ENCODE peak calls at places on chromosomes 4 and X, in five cellular contexts. D is IMR-90, V is neuronal stem cell, I is H1, F is trophoblast cell. Q is an unnamed sample.

GRCh38 chr4:63563288-63564014 is 845.8 kb downstream of the TECRL start:
- DNase-seq in D (no peak), V (peak; percentile 9), I (no peak), F (no peak), Q (no peak)

GRCh38 chr4:74133786-74134499 is 24.0 kb upstream of the MTHFD2L start:
- DNase-seq in D (peak; percentile 86), V (peak; percentile 70), I (peak; percentile 38), F (peak; percentile 74), Q (peak; percentile 88)

GRCh38 chrX:101442095-101442494 is 34.1 kb downstream of the HNRNPH2 start:
- DNase-seq in D (no peak), V (no peak), I (no peak), F (peak; percentile 7), Q (peak; percentile 21)

GRCh38 chr4:123352240-123352945 is 44.2 kb upstream of the SPRY1 start:
- DNase-seq in D (peak; percentile 56), V (no peak), I (no peak), F (no peak), Q (no peak)

GRCh38 chrX:13000311-13000811 is 25.5 kb downstream of the TMSB4X start:
- DNase-seq in D (no peak), V (no peak), I (no peak), F (no peak), Q (no peak)

GRCh38 chr4:155614111-155614762 is 52.4 kb upstream of the GUCY1A1 start:
- DNase-seq in D (peak; percentile 77), V (no peak), I (no peak), F (no peak), Q (no peak)

GRCh38 chrX:10173331-10173900 is 16.6 kb downstream of the CLCN4 start:
- DNase-seq in D (peak; percentile 89), V (peak; percentile 81), I (peak; percentile 58), F (peak; percentile 73), Q (peak; percentile 96)

GRCh38 chrX:135432453-135432852 is 10.7 kb downstream of the SMIM10L2A start:
- DNase-seq in D (no peak), V (no peak), I (no peak), F (no peak), Q (no peak)

GRCh38 chrX:85544609-85545008 is 165.1 kb upstream of the POF1B start:
- DNase-seq in D (no peak), V (no peak), I (no peak), F (no peak), Q (peak; percentile 0)

GRCh38 chr4:26746742-26747351 is 113.8 kb upstream of the STIM2 start:
- DNase-seq in D (no peak), V (no peak), I (no peak), F (no peak), Q (no peak)

GRCh38 chr4:104404384-104404783 is 90.3 kb downstream of the CXXC4 start:
- DNase-seq in D (no peak), V (no peak), I (no peak), F (no peak), Q (no peak)

GRCh38 chr4:124529131-124529530 is 183.4 kb downstream of the ANKRD50 start:
- DNase-seq in D (no peak), V (no peak), I (no peak), F (no peak), Q (no peak)

GRCh38 chr4:41200486-41201017 is 13.8 kb downstream of the APBB2 start:
- DNase-seq in D (no peak), V (no peak), I (no peak), F (no peak), Q (no peak)

GRCh38 chr4:167100120-167100519 is 134.2 kb downstream of the SPOCK3 start:
- DNase-seq in D (no peak), V (peak; percentile 15), I (no peak), F (no peak), Q (peak; percentile 30)

GRCh38 chr4:153260152-153260551 is 55.9 kb downstream of the TRIM2 start:
- DNase-seq in D (no peak), V (no peak), I (no peak), F (no peak), Q (peak; percentile 18)

GRCh38 chrX:135112743-135113142 is 7.6 kb downstream of the ETDB start:
- DNase-seq in D (no peak), V (no peak), I (no peak), F (no peak), Q (no peak)

GRCh38 chr4:140756292-140757219 is at the start of gene TBC1D9:
- DNase-seq in D (peak; percentile 55), V (peak; percentile 92), I (peak; percentile 91), F (peak; percentile 94), Q (peak; percentile 89)

GRCh38 chr4:38491854-38492478 is 172.0 kb upstream of the KLF3 start:
- DNase-seq in D (no peak), V (no peak), I (no peak), F (no peak), Q (no peak)

GRCh38 chr4:119124314-119124713 is 11.3 kb upstream of the MYOZ2 start:
- DNase-seq in D (no peak), V (no peak), I (no peak), F (no peak), Q (peak; percentile 47)

GRCh38 chr4:80423553-80424224 is 88.2 kb downstream of the CFAP299 start:
- DNase-seq in D (peak; percentile 19), V (no peak), I (no peak), F (no peak), Q (no peak)

GRCh38 chrX:68354869-68355628 is 78.2 kb downstream of the OPHN1 start:
- DNase-seq in D (peak; percentile 38), V (no peak), I (no peak), F (no peak), Q (no peak)

GRCh38 chr4:780730-781492 is 45.0 kb downstream of the CPLX1 start:
- DNase-seq in D (peak; percentile 10), V (no peak), I (no peak), F (no peak), Q (peak; percentile 48)

GRCh38 chrX:18698762-18699650 is 8.4 kb upstream of the PPEF1 start:
- DNase-seq in D (no peak), V (no peak), I (no peak), F (no peak), Q (no peak)

GRCh38 chrX:72306851-72307645 is 1.3 kb upstream of the CITED1 start:
- DNase-seq in D (peak; percentile 66), V (peak; percentile 56), I (no peak), F (peak; percentile 16), Q (peak; percentile 73)

GRCh38 chrX:103554687-103555417 is 30.5 kb upstream of the TCEAL4 start:
- DNase-seq in D (peak; percentile 24), V (peak; percentile 73), I (no peak), F (no peak), Q (peak; percentile 75)

GRCh38 chr4:179804440-179804839 is 2362.2 kb upstream of the AGA start:
- DNase-seq in D (peak; percentile 13), V (no peak), I (no peak), F (no peak), Q (no peak)

GRCh38 chrX:38260231-38260630 is 39.6 kb upstream of the SRPX start:
- DNase-seq in D (peak; percentile 11), V (peak; percentile 0), I (no peak), F (no peak), Q (peak; percentile 42)

GRCh38 chr4:141636771-141637460 is 533 bp downstream of the IL15 start:
- DNase-seq in D (peak; percentile 64), V (peak; percentile 39), I (peak; percentile 3), F (peak; percentile 28), Q (peak; percentile 79)

GRCh38 chrX:13357925-13358324 is 38.1 kb upstream of the ATXN3L start:
- DNase-seq in D (peak; percentile 10), V (peak; percentile 9), I (no peak), F (no peak), Q (peak; percentile 16)

GRCh38 chrX:33906971-33907370 is 225.1 kb downstream of the FAM47A start:
- DNase-seq in D (no peak), V (no peak), I (no peak), F (no peak), Q (no peak)

GRCh38 chr4:2831611-2832308 is 11.9 kb upstream of the ADD1 start:
- DNase-seq in D (no peak), V (no peak), I (no peak), F (no peak), Q (no peak)

GRCh38 chrX:819684-820083 is 189.1 kb downstream of the SHOX start:
- DNase-seq in D (no peak), V (no peak), I (no peak), F (no peak), Q (no peak)

GRCh38 chr4:56786955-56787354 is 34.5 kb downstream of the SPINK2 start:
- DNase-seq in D (peak; percentile 96), V (no peak), I (no peak), F (no peak), Q (peak; percentile 95)

GRCh38 chrX:51802917-51803688 is 59.9 kb downstream of the GSPT2 start:
- DNase-seq in D (peak; percentile 67), V (peak; percentile 12), I (peak; percentile 58), F (peak; percentile 7), Q (peak; percentile 50)
- H3K14ac ChIP-seq in D (peak overlapping the region; percentile 94), V (no peak overlapping the region), I (no peak overlapping the region), F (peak overlapping the region; percentile 92), Q (no peak overlapping the region)

GRCh38 chr4:95651891-95652290 is 103.1 kb upstream of the UNC5C start:
- DNase-seq in D (no peak), V (no peak), I (no peak), F (no peak), Q (no peak)
- H3K9me3 ChIP-seq in D (no peaks in the 10 kb centered on the region), V (peaks cover 2% of the 10 kb centered on the region), I (no peaks in the 10 kb centered on the region), F (no peaks in the 10 kb centered on the region), Q (peaks cover 20% of the 10 kb centered on the region)

GRCh38 chr4:24913099-24913445 is 230 bp upstream of the CCDC149 start:
- DNase-seq in D (no peak), V (no peak), I (no peak), F (no peak), Q (no peak)

GRCh38 chr4:24912252-24913098 is at the start of gene CCDC149:
- DNase-seq in D (peak; percentile 57), V (peak; percentile 51), I (peak; percentile 53), F (peak; percentile 47), Q (peak; percentile 64)

GRCh38 chr4:24915121-24915922 is 2.5 kb upstream of the CCDC149 start:
- DNase-seq in D (no peak), V (no peak), I (no peak), F (no peak), Q (no peak)

GRCh38 chr4:24914460-24914859 is 1.6 kb upstream of the CCDC149 start:
- DNase-seq in D (no peak), V (no peak), I (no peak), F (no peak), Q (no peak)

DNA sequence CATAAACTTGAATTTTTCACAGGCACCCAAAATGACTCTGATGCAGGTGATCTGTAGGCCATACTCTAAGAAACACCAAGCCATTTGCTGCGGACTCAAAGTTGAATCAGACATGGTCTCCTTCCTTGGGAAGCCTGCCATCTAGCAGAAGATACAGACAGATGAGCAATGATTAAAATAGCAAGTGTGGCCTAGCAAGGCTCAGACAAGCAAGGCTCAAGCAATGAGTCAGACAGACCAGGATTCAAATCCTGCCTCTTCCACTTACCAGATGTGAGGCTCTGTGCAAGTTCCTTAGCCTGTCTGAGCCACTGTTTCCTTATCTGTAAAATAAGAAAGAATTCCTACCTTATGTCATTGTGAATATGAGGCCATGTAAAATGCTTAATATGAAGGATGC is 2.3 kb downstream of the CCDC149 start:
- DNase-seq in D (peak; percentile 83), V (no peak), I (no peak), F (no peak), Q (no peak)
- H3K4me3 ChIP-seq in D (no peak overlapping the region), V (no peak overlapping the region), I (no peak overlapping the region), F (no peak overlapping the region), Q (no peak overlapping the region)

DNA sequence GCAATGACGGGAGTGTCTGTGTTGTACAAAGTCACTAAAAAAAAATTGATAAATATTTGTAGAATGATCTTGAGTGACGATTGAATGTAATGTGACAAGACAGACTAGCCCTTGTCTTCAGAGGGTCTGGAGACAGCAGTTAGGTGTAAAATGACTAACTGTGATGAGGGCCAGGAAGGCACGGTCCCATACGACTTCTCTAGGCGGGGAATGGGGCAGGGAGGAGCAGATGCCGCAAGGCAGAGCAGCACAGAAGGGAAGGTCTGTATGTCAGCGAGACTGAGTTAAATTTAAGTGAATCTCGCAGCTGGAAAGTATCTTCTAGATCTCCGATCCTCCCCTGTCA is 405 bp downstream of the CENPE start:
- DNase-seq in D (no peak), V (no peak), I (no peak), F (no peak), Q (no peak)
- H3K14ac ChIP-seq in D (peak overlapping the region; percentile 74), V (no peak overlapping the region), I (no peak overlapping the region), F (peak overlapping the region; percentile 88), Q (no peak overlapping the region)

Q was measured in mesenchymal stem cell.